ENCODE peak calls at places on chromosomes 5 and 9, in seven cellular contexts. One of them, this sample, is unnamed.

GRCh38 chr5:123813937-123814624 is 302.1 kb downstream of the CSNK1G3 start:
- DNase-seq in GM23338: no peak
- DNase-seq in GM20000: peak
- DNase-seq in cardiac fibroblast: peak
- DNase-seq in HFFc6: peak
- DNase-seq in IMR-90: peak
- DNase-seq in tibial nerve: no peak
- DNase-seq in this sample: peak

GRCh38 chr5:75460532-75460931 is 50.9 kb downstream of the CERT1 start:
- DNase-seq in HFFc6: no peak
- DNase-seq in IMR-90: no peak
- DNase-seq in tibial nerve: no peak
- DNase-seq in GM20000: no peak
- DNase-seq in cardiac fibroblast: no peak
- DNase-seq in GM23338: no peak
- DNase-seq in this sample: peak

GRCh38 chr9:128528445-128529160 is 23.8 kb upstream of the SPTAN1 start:
- DNase-seq in HFFc6: peak
- DNase-seq in GM20000: no peak
- DNase-seq in cardiac fibroblast: no peak
- DNase-seq in tibial nerve: no peak
- DNase-seq in GM23338: no peak
- DNase-seq in IMR-90: peak
- DNase-seq in this sample: no peak

GRCh38 chr5:170184007-170184687 is 48.6 kb upstream of the C5orf58 start:
- DNase-seq in tibial nerve: peak
- DNase-seq in IMR-90: peak
- DNase-seq in cardiac fibroblast: peak
- DNase-seq in GM23338: peak
- DNase-seq in HFFc6: peak
- DNase-seq in GM20000: peak
- DNase-seq in this sample: no peak

GRCh38 chr9:110835859-110836271 is 167.3 kb downstream of the MUSK start:
- DNase-seq in tibial nerve: no peak
- DNase-seq in GM23338: peak
- DNase-seq in GM20000: no peak
- DNase-seq in IMR-90: peak
- DNase-seq in cardiac fibroblast: peak
- DNase-seq in HFFc6: peak
- DNase-seq in this sample: no peak

GRCh38 chr5:93580387-93581100 is 475 bp downstream of the NR2F1-AS1 start:
- DNase-seq in GM20000: no peak
- DNase-seq in GM23338: no peak
- DNase-seq in tibial nerve: no peak
- DNase-seq in cardiac fibroblast: peak
- DNase-seq in HFFc6: no peak
- DNase-seq in IMR-90: peak
- DNase-seq in this sample: no peak

GRCh38 chr5:177301503-177302165 is 1.9 kb downstream of the RAB24 start:
- DNase-seq in cardiac fibroblast: no peak
- DNase-seq in GM23338: no peak
- DNase-seq in HFFc6: no peak
- DNase-seq in IMR-90: no peak
- DNase-seq in GM20000: no peak
- DNase-seq in tibial nerve: no peak
- DNase-seq in this sample: peak

GRCh38 chr5:73282383-73282782 is 109.4 kb downstream of the TMEM174 start:
- DNase-seq in IMR-90: no peak
- DNase-seq in tibial nerve: no peak
- DNase-seq in cardiac fibroblast: no peak
- DNase-seq in HFFc6: no peak
- DNase-seq in GM23338: no peak
- DNase-seq in GM20000: no peak
- DNase-seq in this sample: no peak

GRCh38 chr5:44546283-44546682 is 157.1 kb upstream of the FGF10 start:
- DNase-seq in GM20000: no peak
- DNase-seq in HFFc6: peak
- DNase-seq in GM23338: no peak
- DNase-seq in tibial nerve: no peak
- DNase-seq in IMR-90: peak
- DNase-seq in cardiac fibroblast: peak
- DNase-seq in this sample: no peak

GRCh38 chr9:95834281-95834907 is 41.1 kb upstream of the ERCC6L2 start:
- DNase-seq in GM20000: no peak
- DNase-seq in cardiac fibroblast: peak
- DNase-seq in IMR-90: peak
- DNase-seq in tibial nerve: no peak
- DNase-seq in HFFc6: no peak
- DNase-seq in GM23338: no peak
- DNase-seq in this sample: no peak

GRCh38 chr5:72106922-72107873 is at the start of gene MAP1B:
- DNase-seq in cardiac fibroblast: peak
- DNase-seq in GM23338: peak
- DNase-seq in GM20000: peak
- DNase-seq in tibial nerve: peak
- DNase-seq in IMR-90: peak
- DNase-seq in HFFc6: peak
- DNase-seq in this sample: no peak

GRCh38 chr5:1975898-1976765 is 93.4 kb upstream of the IRX4 start:
- DNase-seq in IMR-90: no peak
- DNase-seq in cardiac fibroblast: no peak
- DNase-seq in GM20000: no peak
- DNase-seq in tibial nerve: no peak
- DNase-seq in HFFc6: no peak
- DNase-seq in GM23338: no peak
- DNase-seq in this sample: peak

GRCh38 chr5:131538177-131538593 is 96.8 kb downstream of the RAPGEF6 start:
- DNase-seq in GM23338: no peak
- DNase-seq in tibial nerve: no peak
- DNase-seq in cardiac fibroblast: peak
- DNase-seq in IMR-90: peak
- DNase-seq in HFFc6: peak
- DNase-seq in GM20000: no peak
- DNase-seq in this sample: no peak

GRCh38 chr5:57408714-57409113 is 73.9 kb downstream of the ACTBL2 start:
- DNase-seq in HFFc6: peak
- DNase-seq in GM23338: no peak
- DNase-seq in GM20000: no peak
- DNase-seq in IMR-90: peak
- DNase-seq in cardiac fibroblast: peak
- DNase-seq in tibial nerve: no peak
- DNase-seq in this sample: no peak

GRCh38 chr5:76690704-76691469 is 25.0 kb upstream of the F2R start:
- DNase-seq in tibial nerve: no peak
- DNase-seq in HFFc6: peak
- DNase-seq in IMR-90: peak
- DNase-seq in GM23338: no peak
- DNase-seq in GM20000: no peak
- DNase-seq in cardiac fibroblast: no peak
- DNase-seq in this sample: peak

GRCh38 chr9:12838546-12838945 is 63.7 kb downstream of the LURAP1L start:
- DNase-seq in tibial nerve: no peak
- DNase-seq in IMR-90: peak
- DNase-seq in HFFc6: no peak
- DNase-seq in GM20000: no peak
- DNase-seq in cardiac fibroblast: peak
- DNase-seq in GM23338: no peak
- DNase-seq in this sample: no peak

GRCh38 chr9:72855321-72855720 is 97.5 kb downstream of the ALDH1A1 start:
- DNase-seq in cardiac fibroblast: no peak
- DNase-seq in GM20000: no peak
- DNase-seq in IMR-90: no peak
- DNase-seq in tibial nerve: no peak
- DNase-seq in GM23338: no peak
- DNase-seq in HFFc6: no peak
- DNase-seq in this sample: no peak

GRCh38 chr5:172170251-172170701 is 17.7 kb downstream of the STK10 start:
- DNase-seq in GM20000: no peak
- DNase-seq in GM23338: no peak
- DNase-seq in tibial nerve: no peak
- DNase-seq in cardiac fibroblast: no peak
- DNase-seq in HFFc6: no peak
- DNase-seq in IMR-90: no peak
- DNase-seq in this sample: peak

DNA sequence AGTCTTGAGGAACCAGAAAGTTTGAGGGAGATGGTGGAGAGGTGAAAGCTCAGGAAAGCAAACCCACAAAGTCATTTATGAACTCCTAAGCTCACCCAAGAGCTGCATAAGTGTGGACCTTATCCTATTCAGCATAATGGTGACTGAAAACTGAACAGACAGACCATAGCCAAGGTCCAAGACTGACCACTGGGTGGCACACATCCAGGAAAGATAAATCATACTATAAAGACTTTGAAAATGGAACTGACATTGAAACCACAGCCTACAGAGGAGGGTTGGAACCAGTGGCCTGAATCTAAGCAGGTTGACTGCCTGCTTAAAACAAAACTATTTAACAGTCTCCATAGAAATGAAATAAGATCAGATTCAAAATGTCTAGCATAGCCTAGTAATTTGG is 121.1 kb upstream of the RGS7BP start:
- DNase-seq in GM23338: peak
- DNase-seq in tibial nerve: no peak
- DNase-seq in IMR-90: no peak
- DNase-seq in HFFc6: no peak
- DNase-seq in cardiac fibroblast: peak
- DNase-seq in GM20000: peak
- DNase-seq in this sample: no peak
- TF ChIP-seq CTCF in GM23338: peak
- TF ChIP-seq CTCF in tibial nerve: no peak
- TF ChIP-seq CTCF in IMR-90: no peak
- TF ChIP-seq CTCF in HFFc6: no peak
- TF ChIP-seq CTCF in cardiac fibroblast: peak
- TF ChIP-seq CTCF in GM20000: peak
- TF ChIP-seq CTCF in this sample: peak

DNA sequence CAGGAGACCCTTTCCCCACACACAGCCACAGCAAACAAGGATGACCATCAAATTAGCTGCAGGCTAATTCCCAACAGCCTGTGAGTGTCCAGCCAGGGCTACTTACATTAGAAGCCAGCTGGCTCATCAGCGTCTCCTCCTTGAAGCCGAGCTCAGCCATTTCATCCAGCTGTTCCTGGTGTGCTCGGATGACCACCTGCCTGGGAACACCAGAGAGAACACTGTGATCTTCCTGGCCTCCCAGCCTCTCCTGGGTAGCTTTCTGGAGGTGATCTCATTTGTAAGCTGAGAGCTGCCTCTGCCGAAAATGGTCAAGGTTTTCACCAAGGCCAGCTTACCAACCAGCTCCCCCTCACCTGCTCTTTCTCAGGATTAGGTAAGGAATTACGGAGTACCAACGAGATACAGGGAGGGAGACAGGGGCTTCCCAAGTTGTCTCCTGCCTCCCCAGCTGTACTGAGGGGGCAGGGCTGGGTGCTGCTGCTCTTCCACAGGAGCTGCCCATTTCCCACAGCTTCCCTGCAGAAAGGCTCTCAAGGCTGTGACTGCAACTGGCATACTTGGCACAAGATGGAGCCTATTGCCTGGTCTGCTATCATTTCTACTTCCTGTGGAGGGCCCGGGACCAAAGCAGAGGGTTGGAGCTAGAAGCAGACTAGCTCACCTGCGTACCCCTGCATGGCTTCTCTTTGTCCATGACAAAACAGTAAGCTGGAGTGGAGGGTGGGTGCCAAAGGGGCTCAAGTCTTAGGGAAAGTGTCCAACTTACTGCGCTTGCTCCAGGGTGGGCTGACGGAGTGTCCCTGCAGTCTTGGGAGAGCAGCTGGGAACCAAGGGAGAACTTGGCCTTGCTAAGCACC is 73.9 kb downstream of the KIF24 start:
- DNase-seq in cardiac fibroblast: peak
- DNase-seq in IMR-90: peak
- DNase-seq in HFFc6: peak
- DNase-seq in GM23338: no peak
- DNase-seq in tibial nerve: no peak
- DNase-seq in GM20000: no peak
- DNase-seq in this sample: no peak
- TF ChIP-seq CTCF in cardiac fibroblast: no peak
- TF ChIP-seq CTCF in IMR-90: peak
- TF ChIP-seq CTCF in HFFc6: peak
- TF ChIP-seq CTCF in GM23338: no peak
- TF ChIP-seq CTCF in tibial nerve: no peak
- TF ChIP-seq CTCF in GM20000: no peak
- TF ChIP-seq CTCF in this sample: no peak

GRCh38 chr9:98011122-98011521 is 28.0 kb downstream of the ANP32B start:
- DNase-seq in cardiac fibroblast: no peak
- DNase-seq in tibial nerve: no peak
- DNase-seq in GM20000: no peak
- DNase-seq in HFFc6: no peak
- DNase-seq in IMR-90: no peak
- DNase-seq in GM23338: no peak
- DNase-seq in this sample: no peak

GRCh38 chr9:98009437-98009836 is 26.3 kb downstream of the ANP32B start:
- DNase-seq in tibial nerve: no peak
- DNase-seq in GM20000: no peak
- DNase-seq in cardiac fibroblast: no peak
- DNase-seq in HFFc6: no peak
- DNase-seq in GM23338: no peak
- DNase-seq in IMR-90: no peak
- DNase-seq in this sample: no peak

GRCh38 chr9:98010450-98010849 is 27.3 kb downstream of the ANP32B start:
- DNase-seq in HFFc6: peak
- DNase-seq in tibial nerve: no peak
- DNase-seq in cardiac fibroblast: peak
- DNase-seq in GM20000: peak
- DNase-seq in GM23338: peak
- DNase-seq in IMR-90: peak
- DNase-seq in this sample: no peak

GRCh38 chr9:98008764-98009163 is 25.6 kb downstream of the ANP32B start:
- DNase-seq in IMR-90: no peak
- DNase-seq in cardiac fibroblast: no peak
- DNase-seq in HFFc6: no peak
- DNase-seq in GM20000: no peak
- DNase-seq in tibial nerve: no peak
- DNase-seq in GM23338: no peak
- DNase-seq in this sample: no peak

GRCh38 chr9:98009926-98010325 is 26.8 kb downstream of the ANP32B start:
- DNase-seq in GM23338: no peak
- DNase-seq in IMR-90: peak
- DNase-seq in tibial nerve: no peak
- DNase-seq in GM20000: no peak
- DNase-seq in HFFc6: no peak
- DNase-seq in cardiac fibroblast: peak
- DNase-seq in this sample: no peak
- TF ChIP-seq CTCF in GM23338: no peak
- TF ChIP-seq CTCF in IMR-90: no peak
- TF ChIP-seq CTCF in tibial nerve: no peak
- TF ChIP-seq CTCF in GM20000: no peak
- TF ChIP-seq CTCF in HFFc6: no peak
- TF ChIP-seq CTCF in cardiac fibroblast: no peak
- TF ChIP-seq CTCF in this sample: no peak

DNA sequence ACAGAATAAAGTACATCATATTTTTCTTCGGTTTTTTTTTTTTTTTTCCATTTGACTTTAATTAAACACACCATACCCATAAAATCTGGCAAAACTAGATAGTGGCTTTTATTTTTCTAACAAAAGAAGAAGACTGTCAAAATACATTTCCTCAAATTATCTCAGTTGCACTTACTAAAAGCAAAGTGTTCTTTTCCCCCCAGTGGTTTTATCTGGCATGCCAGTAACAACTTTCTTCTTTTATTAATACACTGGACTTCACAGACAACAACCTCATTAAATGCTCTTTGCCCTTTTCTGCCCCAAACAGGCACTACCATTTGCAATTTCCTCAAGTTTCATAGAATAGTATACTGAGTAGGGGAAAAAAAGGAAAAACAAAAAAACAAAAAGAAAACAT is 1792.3 kb downstream of the EFNA5 start:
- DNase-seq in tibial nerve: no peak
- DNase-seq in GM20000: no peak
- DNase-seq in GM23338: no peak
- DNase-seq in IMR-90: no peak
- DNase-seq in cardiac fibroblast: no peak
- DNase-seq in HFFc6: no peak
- DNase-seq in this sample: no peak
- TF ChIP-seq CTCF in tibial nerve: no peak
- TF ChIP-seq CTCF in GM20000: no peak
- TF ChIP-seq CTCF in GM23338: peak
- TF ChIP-seq CTCF in IMR-90: no peak
- TF ChIP-seq CTCF in cardiac fibroblast: no peak
- TF ChIP-seq CTCF in HFFc6: no peak
- TF ChIP-seq CTCF in this sample: no peak